ENCODE peak calls at places on chromosomes 7 and 10, in eight cellular contexts. Z is activated CD4-positive, alpha-beta T cell treated with anti-CD3 and anti-CD28 coated beads for 4 hours; U is GM10248; Y is GM04503; F is body of pancreas; N is NCI-H446; P is ascending aorta; E is fibroblast of the aortic adventitia. M is an unnamed sample.

GRCh38 chr7:142954680-142955268 is 7.4 kb downstream of the KEL start:
- DNase-seq in Z (no peak), U (no peak), Y (no peak), F (no peak), N (no peak), P (no peak), E (no peak), M (no peak)

GRCh38 chr10:1411451-1411850 is 325.9 kb downstream of the ADARB2 start:
- DNase-seq in Z (no peak), U (no peak), Y (no peak), F (no peak), N (no peak), P (no peak), E (no peak), M (no peak)

GRCh38 chr7:20562461-20562860 is 53.0 kb upstream of the ABCB5 start:
- DNase-seq in Z (no peak), U (no peak), Y (no peak), F (no peak), N (no peak), P (no peak), E (peak), M (no peak)

GRCh38 chr7:70764004-70764691 is 367.8 kb upstream of the GALNT17 start:
- DNase-seq in Z (no peak), U (peak), Y (no peak), F (no peak), N (no peak), P (no peak), E (no peak), M (no peak)

GRCh38 chr7:44284881-44285541 is 40.4 kb downstream of the CAMK2B start:
- DNase-seq in Z (peak), U (no peak), Y (no peak), F (peak), N (no peak), P (peak), E (no peak), M (no peak)

GRCh38 chr10:73992899-73993788 is 4.8 kb upstream of the VCL start:
- DNase-seq in Z (no peak), U (no peak), Y (no peak), F (no peak), N (no peak), P (no peak), E (peak), M (no peak)

GRCh38 chr10:71746344-71747037 is 26.8 kb downstream of the VSIR start:
- DNase-seq in Z (no peak), U (no peak), Y (no peak), F (peak), N (no peak), P (no peak), E (peak), M (no peak)

GRCh38 chr7:73831656-73832579 is 1.1 kb downstream of the CLDN4 start:
- DNase-seq in Z (no peak), U (no peak), Y (no peak), F (peak), N (no peak), P (no peak), E (no peak), M (no peak)

GRCh38 chr7:116193329-116194087 is 16.8 kb upstream of the TES start:
- DNase-seq in Z (no peak), U (no peak), Y (no peak), F (no peak), N (no peak), P (no peak), E (no peak), M (no peak)

GRCh38 chr10:133356549-133356948 is 1.3 kb downstream of the FUOM start:
- DNase-seq in Z (no peak), U (no peak), Y (no peak), F (no peak), N (no peak), P (no peak), E (no peak), M (no peak)

GRCh38 chr10:14124951-14125350 is 205.8 kb downstream of the FRMD4A start:
- DNase-seq in Z (no peak), U (no peak), Y (no peak), F (no peak), N (no peak), P (no peak), E (no peak), M (no peak)

GRCh38 chr7:126286317-126286716 is 966.4 kb downstream of the GRM8 start:
- DNase-seq in Z (no peak), U (no peak), Y (no peak), F (no peak), N (no peak), P (no peak), E (no peak), M (no peak)

GRCh38 chr10:117663750-117664149 is 121.2 kb downstream of the EMX2 start:
- DNase-seq in Z (no peak), U (peak), Y (peak), F (peak), N (no peak), P (no peak), E (peak), M (no peak)

GRCh38 chr7:20474244-20474643 is 141.2 kb upstream of the ABCB5 start:
- DNase-seq in Z (no peak), U (no peak), Y (no peak), F (no peak), N (no peak), P (no peak), E (no peak), M (no peak)

GRCh38 chr10:17479015-17479615 is 24.7 kb upstream of the ST8SIA6 start:
- DNase-seq in Z (no peak), U (no peak), Y (peak), F (no peak), N (no peak), P (no peak), E (no peak), M (no peak)

GRCh38 chr10:59962755-59963154 is 56.4 kb upstream of the CCDC6 start:
- DNase-seq in Z (no peak), U (no peak), Y (no peak), F (no peak), N (no peak), P (no peak), E (no peak), M (no peak)

GRCh38 chr10:80177781-80178636 is 27.3 kb downstream of the ANXA11 start:
- DNase-seq in Z (no peak), U (no peak), Y (no peak), F (no peak), N (no peak), P (no peak), E (peak), M (no peak)

GRCh38 chr10:6516277-6516676 is 63.8 kb downstream of the PRKCQ start:
- DNase-seq in Z (no peak), U (no peak), Y (no peak), F (peak), N (no peak), P (no peak), E (no peak), M (no peak)

GRCh38 chr10:126504051-126504760 is 115.9 kb upstream of the ADAM12 start:
- DNase-seq in Z (peak), U (peak), Y (no peak), F (peak), N (no peak), P (no peak), E (peak), M (peak)

GRCh38 chr10:20877554-20877953 is 19.6 kb downstream of the NEBL start:
- DNase-seq in Z (no peak), U (no peak), Y (no peak), F (no peak), N (no peak), P (no peak), E (no peak), M (no peak)

GRCh38 chr10:53022663-53023088 is 250.1 kb upstream of the MBL2 start:
- DNase-seq in Z (no peak), U (no peak), Y (no peak), F (no peak), N (no peak), P (no peak), E (no peak), M (no peak)

GRCh38 chr10:114681542-114681941 is 23.5 kb upstream of the ABLIM1 start:
- DNase-seq in Z (no peak), U (no peak), Y (no peak), F (peak), N (no peak), P (no peak), E (no peak), M (no peak)

GRCh38 chr10:78410046-78410965 is 376.6 kb downstream of the RPS24 start:
- DNase-seq in Z (no peak), U (no peak), Y (no peak), F (no peak), N (no peak), P (no peak), E (no peak), M (no peak)

GRCh38 chr10:69731184-69731583 is 70.5 kb upstream of the COL13A1 start:
- DNase-seq in Z (no peak), U (no peak), Y (no peak), F (no peak), N (no peak), P (no peak), E (peak), M (no peak)

GRCh38 chr10:29828978-29829377 is 194.2 kb upstream of the SVIL start:
- DNase-seq in Z (no peak), U (no peak), Y (no peak), F (no peak), N (no peak), P (no peak), E (no peak), M (no peak)

GRCh38 chr10:58514102-58514472 is 1.4 kb downstream of the BICC1 start:
- DNase-seq in Z (no peak), U (no peak), Y (no peak), F (no peak), N (no peak), P (no peak), E (no peak), M (no peak)

GRCh38 chr10:113680172-113681111 is 730 bp downstream of the CASP7 start:
- DNase-seq in Z (peak), U (peak), Y (peak), F (peak), N (no peak), P (peak), E (peak), M (no peak)

GRCh38 chr7:24706211-24707165 is 50.8 kb downstream of the GSDME start:
- DNase-seq in Z (no peak), U (no peak), Y (no peak), F (no peak), N (no peak), P (no peak), E (no peak), M (no peak)

GRCh38 chr7:144255471-144255897 is 9.1 kb downstream of the OR2A7 start:
- DNase-seq in Z (no peak), U (no peak), Y (no peak), F (no peak), N (no peak), P (no peak), E (no peak), M (no peak)